ENCODE peak calls at places on chromosome 6, in ten cellular contexts. Z is Right ventricle myocardium superior; E is GM23248; U is psoas muscle; I is foreskin fibroblast; A is central memory CD4-positive, alpha-beta T cell; Q is A549; V is activated T-helper 1 cell treated with anti-CD3 and anti-CD28 coated beads, Interleukin-12 subunit alpha, Interleukin-12 subunit beta, Interleukin-2, Interleukin-4 antibody, amounts not matched to agents 30 ng/mL and 10 ng/mL and 1 ng/mL, durations not matched to agents 14 hours and 24 hours and 36 hours; B is stimulated activated CD8-positive, alpha-beta memory T cell treated with anti-CD3 and anti-CD28 coated beads, Interleukin-2, amount 100 ng/mL, for 1 hour; N is pons. R is an unnamed sample.

GRCh38 chr6:112951829-112952228 is 604.7 kb downstream of the RFPL4B start:
- DNase-seq in V (no peak), B (no peak), U (no peak), N (no peak), A (no peak), I (peak), Z (no peak), E (no peak), Q (no peak), R (no peak)

GRCh38 chr6:98946877-98947410 is 802 bp downstream of the FBXL4 start:
- DNase-seq in Z (peak), N (peak), V (peak), B (peak), Q (peak), E (peak), U (peak), A (peak), I (peak), R (no peak)

GRCh38 chr6:145789443-145789842 is 25.2 kb downstream of the FBXO30 start:
- DNase-seq in Q (no peak), U (peak), A (no peak), B (no peak), V (no peak), E (no peak), Z (peak), N (no peak), I (peak), R (no peak)

GRCh38 chr6:10599046-10599445 is 77.9 kb downstream of the GCNT2 start:
- DNase-seq in V (no peak), U (no peak), B (no peak), I (no peak), Q (no peak), A (no peak), N (no peak), E (no peak), Z (no peak), R (no peak)

GRCh38 chr6:157778719-157779118 is 44.3 kb upstream of the SNX9 start:
- DNase-seq in V (no peak), Z (no peak), B (no peak), U (no peak), A (no peak), E (no peak), N (no peak), Q (no peak), I (no peak), R (no peak)

GRCh38 chr6:700490-700889 is 7.6 kb upstream of the EXOC2 start:
- DNase-seq in N (no peak), Q (no peak), A (no peak), Z (no peak), V (no peak), B (no peak), U (no peak), I (no peak), E (no peak), R (no peak)

GRCh38 chr6:44667668-44668390 is 280.3 kb downstream of the CDC5L start:
- DNase-seq in I (peak), E (no peak), N (no peak), Z (no peak), Q (peak), A (peak), U (no peak), B (no peak), V (no peak), R (peak)

GRCh38 chr6:38503032-38503784 is 136.5 kb downstream of the BTBD9 start:
- DNase-seq in Z (no peak), Q (no peak), U (no peak), A (no peak), V (no peak), E (no peak), N (no peak), I (no peak), B (no peak), R (peak)

GRCh38 chr6:169950558-169950957 is 199.1 kb downstream of the ERMARD start:
- DNase-seq in Z (no peak), V (no peak), E (peak), N (peak), U (no peak), I (no peak), B (no peak), A (no peak), Q (peak), R (no peak)

GRCh38 chr6:37275350-37275749 is 17.4 kb upstream of the TMEM217 start:
- DNase-seq in N (no peak), E (no peak), B (no peak), Q (no peak), A (no peak), I (no peak), U (no peak), V (no peak), Z (no peak), R (no peak)

GRCh38 chr6:7075341-7075740 is 32.4 kb upstream of the RREB1 start:
- DNase-seq in Q (no peak), N (no peak), Z (no peak), E (no peak), V (no peak), B (no peak), U (no peak), I (no peak), A (no peak), R (no peak)

GRCh38 chr6:167731216-167731615 is 95.5 kb upstream of the AFDN start:
- DNase-seq in Z (no peak), B (no peak), A (no peak), Q (no peak), E (no peak), I (no peak), N (no peak), V (no peak), U (no peak), R (no peak)

GRCh38 chr6:144544266-144544830 is 259.2 kb downstream of the UTRN start:
- DNase-seq in I (no peak), E (no peak), Z (no peak), V (no peak), A (no peak), N (no peak), Q (no peak), B (no peak), U (no peak), R (no peak)

GRCh38 chr6:88013015-88013414 is 34.6 kb upstream of the SPACA1 start:
- DNase-seq in N (no peak), E (no peak), B (no peak), A (peak), V (peak), I (no peak), U (no peak), Q (no peak), Z (no peak), R (no peak)

GRCh38 chr6:148874698-148875293 is 128.0 kb downstream of the UST start:
- DNase-seq in Q (no peak), A (no peak), N (peak), Z (peak), B (no peak), I (no peak), V (no peak), U (no peak), E (peak), R (peak)

GRCh38 chr6:74044417-74045096 is 348.6 kb downstream of the CD109 start:
- DNase-seq in B (no peak), N (no peak), I (peak), U (no peak), A (no peak), Q (peak), Z (no peak), V (no peak), E (peak), R (no peak)

GRCh38 chr6:39923394-39923793 is 10.9 kb downstream of the MOCS1 start:
- DNase-seq in Z (peak), V (no peak), E (no peak), U (peak), Q (no peak), I (no peak), A (no peak), B (no peak), N (peak), R (no peak)

GRCh38 chr6:50145125-50145524 is 95.4 kb upstream of the DEFB112 start:
- DNase-seq in N (no peak), B (no peak), Q (no peak), I (peak), U (no peak), E (peak), A (no peak), Z (no peak), V (no peak), R (peak)

GRCh38 chr6:125749864-125750691 is 646 bp downstream of the HEY2 start:
- DNase-seq in B (no peak), Z (peak), U (peak), E (no peak), A (peak), I (no peak), V (no peak), N (peak), Q (no peak), R (no peak)

GRCh38 chr6:131023834-131024504 is 39.1 kb downstream of the EPB41L2 start:
- DNase-seq in I (peak), U (no peak), N (no peak), E (peak), B (no peak), V (no peak), Z (no peak), A (no peak), Q (peak), R (no peak)

GRCh38 chr6:128899651-128900050 is 16.7 kb downstream of the LAMA2 start:
- DNase-seq in B (no peak), Q (no peak), Z (no peak), V (no peak), I (peak), N (no peak), E (peak), A (no peak), U (no peak), R (no peak)

GRCh38 chr6:98633886-98634285 is 200.5 kb upstream of the POU3F2 start:
- DNase-seq in U (no peak), N (no peak), Z (no peak), B (no peak), V (no peak), Q (no peak), A (no peak), I (no peak), E (no peak), R (no peak)

GRCh38 chr6:119116712-119117281 is 38.3 kb upstream of the FAM184A start:
- DNase-seq in N (no peak), Q (no peak), E (peak), U (no peak), B (no peak), Z (no peak), V (no peak), I (no peak), A (no peak), R (no peak)

GRCh38 chr6:2843138-2843740 is 1.6 kb upstream of the SERPINB1 start:
- DNase-seq in A (no peak), N (no peak), I (peak), U (no peak), E (no peak), Q (no peak), B (no peak), Z (no peak), V (no peak), R (no peak)

GRCh38 chr6:64266351-64266821 is 630.8 kb downstream of the PHF3 start:
- DNase-seq in V (no peak), N (no peak), Z (no peak), E (no peak), B (no peak), Q (no peak), U (no peak), I (no peak), A (no peak), R (no peak)

GRCh38 chr6:19159087-19159486 is 678.1 kb upstream of the ID4 start:
- DNase-seq in U (no peak), B (no peak), E (peak), A (no peak), Q (no peak), N (no peak), Z (no peak), I (no peak), V (no peak), R (no peak)

GRCh38 chr6:100851819-100852218 is 29.3 kb downstream of the ASCC3 start:
- DNase-seq in Z (no peak), V (no peak), A (no peak), E (no peak), N (no peak), B (no peak), Q (no peak), U (peak), I (no peak), R (no peak)

GRCh38 chr6:106056738-106057390 is 29.3 kb upstream of the PRDM1 start:
- DNase-seq in N (no peak), Q (no peak), E (no peak), Z (no peak), I (no peak), A (no peak), U (no peak), V (no peak), B (no peak), R (no peak)

GRCh38 chr6:77620290-77620882 is 32.5 kb upstream of the MEI4 start:
- DNase-seq in Z (no peak), N (peak), A (no peak), Q (peak), B (no peak), U (no peak), I (no peak), E (peak), V (no peak), R (peak)

GRCh38 chr6:13710552-13711383 is 867 bp downstream of the RANBP9 start:
- DNase-seq in A (peak), I (peak), B (no peak), E (peak), U (peak), Q (no peak), Z (peak), V (peak), N (no peak), R (peak)

GRCh38 chr6:152952045-152952444 is 30.8 kb downstream of the FBXO5 start:
- DNase-seq in B (no peak), A (no peak), Z (no peak), U (no peak), N (no peak), V (no peak), Q (no peak), I (peak), E (peak), R (no peak)

GRCh38 chr6:138588805-138589434 is 89.6 kb upstream of the NHSL1 start:
- DNase-seq in I (peak), Z (peak), A (peak), Q (peak), B (peak), U (no peak), E (peak), V (peak), N (peak), R (peak)

GRCh38 chr6:89122625-89123024 is 4.8 kb upstream of the SRSF12 start:
- DNase-seq in B (no peak), Q (peak), Z (no peak), V (no peak), E (peak), N (peak), I (peak), U (no peak), A (no peak), R (peak)

GRCh38 chr6:41780623-41781301 is at the start of gene PRICKLE4:
- DNase-seq in U (peak), I (peak), Q (peak), V (no peak), A (no peak), E (peak), Z (peak), B (no peak), N (peak), R (no peak)